ENCODE peak calls at places on chromosomes 5 and 9, in seven cellular contexts. U is A549, D is choroid plexus epithelial cell, Y is fibroblast of lung, E is left ventricle myocardium inferior, J is HCT116, C is cardiac muscle cell. V is an unnamed sample.

GRCh38 chr5:6979061-6979460 is 265.8 kb downstream of the TENT4A start:
- DNase-seq in E (no peak), C (no peak), Y (no peak), J (no peak), D (no peak), U (no peak), V (no peak)

GRCh38 chr5:135243194-135244191 is 155.5 kb downstream of the MACROH2A1 start:
- DNase-seq in E (peak), C (peak), Y (no peak), U (no peak), J (no peak), D (no peak), V (peak)

GRCh38 chr9:69295872-69296562 is 29.0 kb upstream of the ENTREP1 start:
- DNase-seq in U (no peak), C (no peak), E (peak), J (no peak), Y (no peak), D (peak), V (peak)

GRCh38 chr5:153551537-153552079 is 61.1 kb downstream of the GRIA1 start:
- DNase-seq in D (peak), Y (peak), E (no peak), U (peak), C (peak), J (peak), V (peak)

GRCh38 chr9:91071185-91071990 is 269.8 kb downstream of the SYK start:
- DNase-seq in J (no peak), U (peak), C (peak), E (no peak), D (peak), Y (peak), V (peak)

GRCh38 chr5:15528476-15528875 is 28.5 kb downstream of the FBXL7 start:
- DNase-seq in C (no peak), E (no peak), D (no peak), Y (no peak), U (no peak), J (no peak), V (no peak)

GRCh38 chr5:135177591-135177990 is 143.6 kb upstream of the PITX1 start:
- DNase-seq in E (no peak), J (no peak), C (no peak), D (no peak), U (no peak), Y (no peak), V (no peak)

GRCh38 chr5:133605323-133605722 is 7.0 kb downstream of the FSTL4 start:
- DNase-seq in D (no peak), Y (no peak), E (no peak), U (no peak), C (no peak), J (no peak), V (no peak)

GRCh38 chr5:56815657-56816545 is 552 bp downstream of the MAP3K1 start:
- DNase-seq in C (no peak), D (peak), J (no peak), U (peak), E (no peak), Y (peak), V (no peak)

GRCh38 chr9:128271512-128271911 is 4.3 kb downstream of the GOLGA2 start:
- DNase-seq in J (no peak), Y (no peak), E (no peak), U (no peak), D (no peak), C (no peak), V (no peak)

GRCh38 chr9:128276008-128276573 is at the start of gene SWI5:
- DNase-seq in Y (peak), D (peak), C (peak), U (peak), J (peak), E (peak), V (peak)

GRCh38 chr9:128276574-128277270 is 646 bp downstream of the SWI5 start:
- DNase-seq in C (peak), J (no peak), Y (peak), D (peak), U (no peak), E (no peak), V (peak)

GRCh38 chr9:128275198-128276007 is at the start of gene GOLGA2:
- DNase-seq in U (no peak), Y (peak), J (peak), D (peak), E (peak), C (peak), V (peak)

DNA sequence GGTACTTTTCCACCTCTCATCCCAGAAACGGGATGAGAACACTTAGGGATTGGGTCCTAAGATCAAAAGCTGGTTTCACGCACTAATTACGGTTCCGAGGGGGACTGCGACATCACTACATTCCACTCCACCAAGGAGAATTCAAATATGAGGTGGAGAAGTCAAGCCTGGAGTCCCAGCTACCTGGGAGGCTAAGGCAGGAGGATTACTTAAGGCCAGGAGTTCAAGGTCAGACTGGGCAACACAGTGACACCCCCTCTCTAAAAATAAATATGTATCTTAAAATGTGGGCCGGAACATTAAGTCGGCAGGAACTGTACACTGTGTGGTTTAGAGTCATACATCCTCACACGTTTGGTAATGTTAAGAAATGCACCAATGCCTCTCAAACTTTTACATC is 1.6 kb downstream of the GOLGA2 start:
- DNase-seq in E (no peak), Y (no peak), U (no peak), J (no peak), C (no peak), D (peak), V (no peak)
- H3K4me3 ChIP-seq in E (peak), Y (peak), U (no peak), J (peak), C (no peak), D (peak), V (no peak)

DNA sequence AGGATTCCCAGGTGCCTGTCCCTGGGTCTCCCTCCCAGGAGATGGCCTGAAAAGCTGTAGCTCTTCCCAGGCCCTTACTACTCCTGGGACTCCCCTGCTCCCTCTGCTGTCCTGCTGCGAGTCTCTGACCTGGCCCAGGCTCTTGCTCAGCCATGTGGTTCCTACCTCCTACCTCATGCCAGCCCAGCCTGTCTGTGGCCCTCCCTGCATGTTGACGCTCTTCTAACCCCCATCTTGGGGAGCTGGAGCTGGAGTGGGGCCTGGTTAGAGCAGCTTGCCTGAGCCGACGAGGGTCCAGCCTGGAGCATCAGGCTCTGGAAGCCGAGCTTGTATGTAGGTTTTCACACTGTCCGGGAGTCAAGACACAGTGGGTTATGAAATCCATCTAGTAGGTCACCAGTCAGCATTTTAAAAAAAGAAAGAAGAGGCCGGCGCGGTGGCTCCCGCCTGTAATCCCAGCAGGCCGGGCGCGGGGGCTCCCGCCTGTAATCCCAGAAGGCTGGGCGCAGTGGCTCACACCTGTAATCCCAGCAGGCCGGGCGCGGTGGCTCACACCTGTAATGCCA is 244.4 kb downstream of the FANCC start:
- DNase-seq in E (no peak), U (peak), C (peak), D (peak), J (no peak), Y (no peak), V (peak)
- TF ChIP-seq CTCF in E (peak), U (no peak), C (peak), D (peak), J (peak), Y (peak), V (peak)

GRCh38 chr9:35511453-35511852 is 21.5 kb downstream of the RUSC2 start:
- DNase-seq in D (no peak), U (no peak), C (no peak), E (no peak), Y (no peak), J (no peak), V (no peak)
- H3K4me3 ChIP-seq in D (no peak), U (peak), C (no peak), E (peak), Y (no peak), J (peak), V (no peak)

DNA sequence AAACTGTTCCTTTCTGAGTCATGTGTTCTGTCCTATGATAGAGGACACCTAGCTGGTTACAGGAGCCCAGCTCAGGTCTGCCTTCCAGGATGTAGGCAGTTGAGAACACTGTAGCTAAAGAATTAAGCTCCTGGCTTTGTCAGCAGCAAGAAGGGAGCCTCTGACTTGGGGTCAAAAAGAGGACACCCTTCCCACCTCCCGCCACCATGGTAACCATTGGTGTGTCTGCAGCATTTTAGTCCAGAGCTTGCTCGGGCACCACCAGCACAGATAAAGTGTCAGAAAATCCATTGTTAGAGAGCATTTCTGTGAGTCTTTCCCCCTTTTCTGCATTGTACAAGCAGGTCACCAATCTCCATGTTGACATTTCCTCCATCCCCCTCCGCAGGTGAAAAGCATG is 181.7 kb downstream of the DOCK8 start:
- DNase-seq in J (no peak), E (no peak), D (no peak), C (no peak), Y (no peak), U (no peak), V (no peak)
- TF ChIP-seq CTCF in J (no peak), E (no peak), D (no peak), C (no peak), Y (no peak), U (no peak), V (no peak)

V was measured in cardiac fibroblast.